ENCODE peak calls at places on chromosomes 12 and 14, in seven cellular contexts. K, V, W, O, G, X and S are unnamed samples. For H3K9me3, the result is how much of the 10 kb centered on the place peaks cover.

GRCh38 chr14:34347683-34348082 is 114.4 kb downstream of the SPTSSA start:
- DNase-seq in K (no peak), V (no peak), W (no peak), X (no peak), O (no peak), G (no peak), S (no peak)

GRCh38 chr14:74418031-74418430 is 8.0 kb downstream of the SYNDIG1L start:
- DNase-seq in V (no peak), G (no peak), O (no peak), K (no peak), W (no peak), X (no peak), S (no peak)

GRCh38 chr12:87329076-87329863 is 699.9 kb downstream of the C12orf50 start:
- DNase-seq in W (no peak), V (no peak), K (peak), X (peak), O (no peak), G (no peak), S (no peak)

GRCh38 chr12:6947615-6948014 is 3.5 kb upstream of the PTPN6 start:
- DNase-seq in O (peak), W (no peak), X (no peak), V (no peak), K (no peak), G (no peak), S (no peak)

GRCh38 chr12:79982371-79983062 is 47.6 kb upstream of the PPP1R12A start:
- DNase-seq in V (no peak), K (no peak), O (no peak), W (no peak), G (no peak), X (no peak), S (no peak)

GRCh38 chr14:101039031-101039754 is 135.7 kb upstream of the RTL1 start:
- DNase-seq in X (no peak), W (no peak), V (no peak), O (no peak), G (no peak), K (no peak), S (no peak)

GRCh38 chr14:40463886-40464285 is 1031.7 kb upstream of the FBXO33 start:
- DNase-seq in K (no peak), W (no peak), X (no peak), O (no peak), G (no peak), V (no peak), S (no peak)

GRCh38 chr14:87630808-87631207 is 362.2 kb downstream of the GALC start:
- DNase-seq in G (no peak), O (no peak), K (no peak), X (no peak), W (no peak), V (peak), S (no peak)

GRCh38 chr12:100987552-100988277 is 193.1 kb downstream of the ANO4 start:
- DNase-seq in V (peak), X (peak), K (peak), G (no peak), W (no peak), O (no peak), S (no peak)

GRCh38 chr14:60266021-60266937 is 17.3 kb downstream of the PPM1A start:
- DNase-seq in G (no peak), W (no peak), X (peak), K (no peak), O (no peak), V (peak), S (no peak)

GRCh38 chr12:93802698-93803097 is 125.5 kb downstream of the CRADD start:
- DNase-seq in K (peak), W (no peak), V (no peak), G (no peak), X (peak), O (no peak), S (no peak)

GRCh38 chr12:46224401-46224800 is 44.4 kb downstream of the SLC38A1 start:
- DNase-seq in V (no peak), K (peak), X (peak), G (peak), O (no peak), W (peak), S (peak)

GRCh38 chr12:49059063-49059384 is 1.6 kb downstream of the KMT2D start:
- DNase-seq in V (no peak), O (no peak), K (no peak), W (no peak), G (no peak), X (no peak), S (no peak)

GRCh38 chr14:93050761-93051160 is 65.0 kb downstream of the ITPK1 start:
- DNase-seq in X (no peak), O (no peak), W (no peak), V (no peak), K (no peak), G (no peak), S (peak)

GRCh38 chr14:102255401-102256190 is 49.4 kb downstream of the MOK start:
- DNase-seq in G (no peak), K (peak), W (no peak), O (no peak), X (peak), V (no peak), S (peak)

DNA sequence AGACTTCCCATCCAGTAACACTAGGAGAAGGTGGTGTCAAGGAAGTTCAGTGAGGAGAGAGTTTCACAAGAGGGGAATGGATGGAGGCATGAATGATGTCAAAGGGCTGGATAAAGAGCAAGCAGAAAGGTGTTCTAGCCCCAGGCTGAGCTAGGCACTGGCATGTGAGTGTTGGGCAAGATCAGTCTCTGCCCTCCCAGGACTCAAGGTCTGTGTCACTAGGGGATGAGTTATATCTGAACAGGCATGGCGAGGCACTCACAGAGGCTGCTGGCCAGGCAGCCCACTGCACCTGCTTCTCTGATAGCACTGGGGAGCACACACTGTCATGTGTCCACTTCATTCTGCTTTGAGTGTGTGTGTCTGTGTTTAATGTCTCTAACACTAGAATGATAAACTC is 903.8 kb downstream of the BCL11B start:
- DNase-seq in O (no peak), W (no peak), K (no peak), X (no peak), G (no peak), V (no peak), S (no peak)
- H3K9me3 ChIP-seq in O (under half), W (under half), K (under half), X (under half), G (under half), V (under half), S (under half)

DNA sequence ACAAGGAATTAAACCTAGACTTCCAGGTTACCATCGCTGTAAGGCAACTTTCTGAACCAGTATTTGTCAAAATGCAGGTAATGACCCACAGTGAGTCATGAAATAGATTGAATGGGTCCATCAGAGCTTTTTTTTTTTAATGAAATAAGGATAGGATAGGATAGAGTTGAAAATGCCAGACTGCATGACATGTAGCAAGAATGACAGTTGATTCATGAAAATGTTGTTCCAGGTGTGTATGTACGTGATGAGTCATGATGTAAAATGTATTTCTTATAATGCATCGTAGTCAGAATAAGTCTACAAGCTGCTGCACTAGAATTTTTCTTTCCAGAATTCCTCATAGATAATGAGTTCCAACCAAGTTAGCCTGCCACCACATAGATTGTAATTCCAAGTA is 184.4 kb upstream of the BCL2L14 start:
- DNase-seq in W (no peak), G (no peak), V (no peak), O (no peak), X (no peak), K (no peak), S (no peak)
- H3K27ac ChIP-seq in W (no peak), G (peak), V (no peak), O (no peak), X (no peak), K (no peak), S (peak)

GRCh38 chr14:105852378-105853088 is 326.1 kb downstream of the TMEM121 start:
- DNase-seq in X (no peak), G (peak), O (peak), V (no peak), K (no peak), W (peak), S (no peak)
- H3K9me3 ChIP-seq in X (under half), G (under half), O (under half), V (under half), K (half or more), W (under half), S (under half)

GRCh38 chr12:63802012-63802608 is 22.4 kb downstream of the RXYLT1 start:
- DNase-seq in K (peak), W (no peak), G (no peak), O (no peak), V (peak), X (peak), S (no peak)

GRCh38 chr12:63804746-63805145 is 25.0 kb downstream of the RXYLT1 start:
- DNase-seq in G (no peak), O (no peak), X (no peak), K (peak), V (no peak), W (no peak), S (no peak)

GRCh38 chr12:63808631-63809030 is 28.9 kb downstream of the RXYLT1 start:
- DNase-seq in K (peak), V (peak), G (no peak), W (no peak), X (peak), O (no peak), S (no peak)

GRCh38 chr12:63809566-63809965 is 29.9 kb downstream of the RXYLT1 start:
- DNase-seq in G (no peak), V (no peak), K (no peak), X (peak), O (no peak), W (no peak), S (no peak)

DNA sequence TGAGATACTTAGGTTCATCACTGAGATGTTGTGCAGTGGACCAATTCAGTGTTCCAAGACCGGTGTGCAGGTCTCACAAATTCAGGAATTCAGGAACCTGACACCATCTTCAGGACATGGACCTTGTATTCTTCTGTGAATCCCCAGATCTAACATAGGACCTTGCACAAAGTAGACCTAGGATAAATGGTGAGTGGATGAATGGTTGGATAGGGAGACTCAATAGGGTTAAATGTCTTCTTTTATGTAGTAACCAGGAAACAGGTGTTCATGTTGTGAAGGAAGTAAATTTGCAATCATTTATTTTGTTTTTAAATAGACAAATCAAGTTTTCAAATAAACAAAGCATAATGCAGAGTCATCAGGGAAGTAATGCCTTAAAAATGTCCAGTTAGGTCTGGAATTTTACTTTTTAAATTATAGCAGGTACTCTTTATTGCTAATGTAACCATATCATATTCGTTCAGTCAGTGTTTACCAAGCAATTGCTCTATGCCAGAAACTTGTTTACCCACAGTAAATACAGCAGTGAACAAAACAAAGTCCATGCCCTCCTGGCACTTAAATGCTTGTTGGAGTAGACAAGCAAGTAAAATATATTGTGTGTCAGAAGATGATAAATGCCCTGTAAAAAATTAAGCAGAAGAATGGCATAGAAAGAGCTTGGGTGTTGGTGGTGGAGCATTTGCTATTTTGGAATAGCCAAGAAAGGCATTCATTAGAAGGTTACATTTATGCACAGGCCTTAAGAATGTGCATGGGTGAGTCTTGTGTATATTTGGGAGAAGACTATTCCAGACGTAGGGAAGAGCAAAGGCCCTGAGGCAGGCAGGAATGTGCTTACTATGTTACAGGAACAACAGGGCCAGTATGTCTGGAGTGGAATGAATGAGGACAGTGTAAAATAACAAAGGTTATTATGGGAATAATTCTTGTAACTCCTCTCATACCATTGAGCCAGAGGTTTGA is 26.3 kb downstream of the RXYLT1 start:
- DNase-seq in X (no peak), G (no peak), W (no peak), V (no peak), O (no peak), K (no peak), S (no peak)
- H3K27ac ChIP-seq in X (no peak), G (no peak), W (no peak), V (no peak), O (no peak), K (no peak), S (no peak)

GRCh38 chr14:106511411-106512198 is 985.2 kb downstream of the TMEM121 start:
- DNase-seq in K (no peak), O (no peak), W (no peak), V (no peak), G (no peak), X (no peak), S (no peak)

GRCh38 chr14:106518054-106518943 is 991.9 kb downstream of the TMEM121 start:
- DNase-seq in W (no peak), X (no peak), K (no peak), O (peak), V (peak), G (no peak), S (peak)

GRCh38 chr14:106509795-106510194 is 983.4 kb downstream of the TMEM121 start:
- DNase-seq in O (no peak), W (no peak), X (no peak), V (no peak), K (no peak), G (no peak), S (no peak)

GRCh38 chr14:106509176-106509575 is 982.8 kb downstream of the TMEM121 start:
- DNase-seq in V (no peak), O (no peak), K (no peak), X (no peak), G (no peak), W (no peak), S (no peak)

GRCh38 chr14:106513302-106513701 is 986.9 kb downstream of the TMEM121 start:
- DNase-seq in K (no peak), O (no peak), G (no peak), W (no peak), X (no peak), V (no peak), S (no peak)
- H3K9me3 ChIP-seq in K (under half), O (under half), G (under half), W (under half), X (under half), V (under half), S (under half)

GRCh38 chr12:57177354-57177753 is 29.9 kb upstream of the LRP1-AS start:
- DNase-seq in O (no peak), X (no peak), G (no peak), K (no peak), W (no peak), V (no peak), S (no peak)

GRCh38 chr12:57176139-57176477 is 28.7 kb upstream of the LRP1-AS start:
- DNase-seq in K (no peak), W (no peak), G (no peak), X (no peak), O (no peak), V (no peak), S (no peak)

GRCh38 chr12:57179331-57180086 is 32.1 kb upstream of the LRP1-AS start:
- DNase-seq in W (no peak), O (no peak), X (no peak), V (no peak), K (no peak), G (no peak), S (no peak)

GRCh38 chr12:57176846-57177245 is 29.4 kb upstream of the LRP1-AS start:
- DNase-seq in X (no peak), K (no peak), V (no peak), W (no peak), O (no peak), G (no peak), S (no peak)

DNA sequence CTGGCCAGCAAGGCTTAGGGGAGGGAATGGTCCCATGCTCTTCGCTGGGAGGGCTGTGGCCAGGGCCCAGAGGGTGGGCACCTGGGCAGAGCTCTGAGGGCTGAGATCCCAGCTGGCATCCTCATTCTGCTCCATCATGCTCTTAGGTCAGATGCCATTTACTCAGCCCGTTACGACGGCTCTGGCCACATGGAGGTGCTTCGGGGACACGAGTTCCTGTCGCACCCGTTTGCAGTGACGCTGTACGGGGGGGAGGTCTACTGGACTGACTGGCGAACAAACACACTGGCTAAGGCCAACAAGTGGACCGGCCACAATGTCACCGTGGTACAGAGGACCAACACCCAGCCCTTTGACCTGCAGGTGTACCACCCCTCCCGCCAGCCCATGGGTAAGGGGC is 30.8 kb upstream of the LRP1-AS start:
- DNase-seq in V (no peak), K (no peak), O (no peak), G (no peak), X (no peak), W (no peak), S (no peak)
- H3K27ac ChIP-seq in V (no peak), K (no peak), O (no peak), G (no peak), X (no peak), W (no peak), S (no peak)

DNA sequence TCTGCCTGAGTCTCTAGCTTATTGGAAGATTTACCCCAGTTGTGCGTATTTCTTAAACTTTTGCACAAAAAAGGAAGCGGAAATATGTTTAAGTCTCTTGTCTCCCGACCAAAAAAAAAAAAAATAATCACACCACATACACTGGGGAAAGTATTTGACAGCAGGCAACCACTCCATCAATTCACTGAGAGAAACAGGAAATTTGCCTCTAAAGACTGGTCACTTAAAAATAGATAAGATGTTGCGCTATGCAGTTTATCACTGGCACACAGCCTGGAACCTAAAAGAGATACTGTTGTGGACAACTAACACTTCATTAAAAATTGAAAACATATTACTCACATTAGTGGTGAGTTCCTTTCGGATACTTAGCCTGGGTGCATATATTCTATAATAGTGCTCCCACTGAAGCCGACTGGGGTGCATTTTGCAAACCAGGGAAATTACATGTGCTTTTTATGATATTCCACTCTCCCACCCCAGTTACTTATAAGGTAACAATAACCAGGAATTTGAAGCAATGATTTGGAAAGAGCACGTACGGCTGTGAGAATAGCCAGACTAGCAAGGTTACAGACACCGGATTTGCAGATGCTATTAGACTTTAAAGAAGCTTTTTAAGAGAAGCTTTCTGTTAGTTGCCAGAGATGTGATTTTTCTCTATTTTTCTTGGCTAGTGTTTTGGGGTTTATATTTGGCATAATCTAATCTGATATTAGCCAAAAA is 311.6 kb downstream of the NOVA1 start:
- DNase-seq in W (no peak), K (peak), G (no peak), V (peak), O (no peak), X (peak), S (no peak)
- H3K9me3 ChIP-seq in W (under half), K (under half), G (under half), V (under half), O (under half), X (under half), S (under half)